ENCODE peak calls at places on chromosomes 7 and 10, in ten cellular contexts. H is WERI-Rb-1, G is D721Med, I is heart left ventricle, T is choroid plexus epithelial cell, P is HTR-8/SVneo, X is fibroblast of the aortic adventitia, B is SJSA1, S is Right ventricle myocardium inferior, U is H9. D is an unnamed sample.

GRCh38 chr7:151411551-151411950 is 1.7 kb upstream of the WDR86 start:
- DNase-seq in H (no peak), I (no peak), X (no peak), S (no peak), P (no peak), B (no peak), G (no peak), U (peak), T (no peak), D (no peak)

GRCh38 chr10:17428616-17429097 is 25.7 kb downstream of the ST8SIA6 start:
- DNase-seq in P (no peak), H (no peak), B (no peak), G (no peak), S (no peak), X (no peak), U (no peak), T (no peak), I (no peak), D (no peak)

GRCh38 chr7:111090834-111091233 is at the start of gene LRRN3:
- DNase-seq in G (no peak), U (peak), T (peak), X (peak), B (no peak), S (peak), I (peak), H (no peak), P (no peak), D (peak)

GRCh38 chr7:88339195-88339922 is 32.7 kb upstream of the STEAP4 start:
- DNase-seq in G (no peak), X (no peak), T (no peak), S (no peak), H (no peak), U (no peak), B (no peak), P (no peak), I (no peak), D (no peak)

GRCh38 chr7:139669106-139670061 is 108.4 kb downstream of the HIPK2 start:
- DNase-seq in G (no peak), T (no peak), U (no peak), B (no peak), X (no peak), H (no peak), S (no peak), P (no peak), I (no peak), D (no peak)

GRCh38 chr10:50625663-50626062 is 1.9 kb upstream of the SGMS1 start:
- DNase-seq in T (peak), I (no peak), S (no peak), G (no peak), B (no peak), H (no peak), X (peak), U (no peak), P (no peak), D (no peak)

GRCh38 chr10:111921821-111922220 is 261.7 kb downstream of the GPAM start:
- DNase-seq in T (no peak), H (no peak), B (no peak), I (no peak), G (no peak), X (no peak), U (no peak), S (no peak), P (no peak), D (no peak)

GRCh38 chr7:92513167-92513902 is 15.0 kb downstream of the PEX1 start:
- DNase-seq in U (no peak), I (no peak), P (no peak), T (no peak), X (no peak), H (no peak), S (no peak), G (no peak), B (no peak), D (no peak)

GRCh38 chr7:32890553-32891045 is 961 bp downstream of the KBTBD2 start:
- DNase-seq in T (peak), S (no peak), H (no peak), B (no peak), I (no peak), X (peak), U (no peak), G (no peak), P (peak), D (peak)

GRCh38 chr7:74218343-74218698 is 8.5 kb downstream of the LAT2 start:
- DNase-seq in B (no peak), T (no peak), G (no peak), I (no peak), S (peak), P (no peak), X (no peak), H (no peak), U (no peak), D (no peak)

GRCh38 chr10:132360766-132361447 is 28.9 kb downstream of the LRRC27 start:
- DNase-seq in X (no peak), H (peak), S (peak), T (no peak), B (no peak), I (no peak), U (peak), G (no peak), P (peak), D (no peak)

GRCh38 chr10:70772627-70773026 is 12.6 kb downstream of the TBATA start:
- DNase-seq in U (no peak), T (no peak), I (peak), B (no peak), P (no peak), X (no peak), H (no peak), S (no peak), G (no peak), D (no peak)

GRCh38 chr7:106417273-106417902 is 132.6 kb upstream of the NAMPT start:
- DNase-seq in I (no peak), P (no peak), T (peak), G (no peak), X (no peak), B (no peak), S (no peak), U (no peak), H (no peak), D (no peak)

D was measured in amniotic stem cell.